ENCODE peak calls at places on chromosomes 3 and 15, in five cellular contexts. I, M, J, L and B are unnamed samples.

GRCh38 chr15:68429691-68430470 is 2.1 kb downstream of the ITGA11 start:
- DNase-seq in I (no peak), M (no peak), J (peak; percentile 1), L (no peak), B (peak; percentile 10)

GRCh38 chr15:96992817-96993216 is 662.3 kb downstream of the NR2F2 start:
- DNase-seq in I (no peak), M (no peak), J (no peak), L (no peak), B (no peak)

GRCh38 chr3:126552688-126553283 is 5.9 kb downstream of the C3orf22 start:
- DNase-seq in I (peak; percentile 62), M (no peak), J (no peak), L (no peak), B (no peak)

GRCh38 chr15:60830479-60830878 is 351.5 kb upstream of the ICE2 start:
- DNase-seq in I (no peak), M (peak; percentile 64), J (no peak), L (no peak), B (no peak)

GRCh38 chr15:28943611-28944230 is 57.9 kb downstream of the APBA2 start:
- DNase-seq in I (peak; percentile 63), M (no peak), J (no peak), L (no peak), B (peak; percentile 36)

GRCh38 chr15:31344266-31344665 is 17.6 kb downstream of the KLF13 start:
- DNase-seq in I (no peak), M (no peak), J (no peak), L (no peak), B (no peak)

GRCh38 chr15:68631621-68632051 is 52.8 kb downstream of the CORO2B start:
- DNase-seq in I (no peak), M (no peak), J (no peak), L (no peak), B (no peak)

GRCh38 chr15:72342385-72342784 is 22.4 kb upstream of the CELF6 start:
- DNase-seq in I (no peak), M (no peak), J (peak; percentile 19), L (no peak), B (no peak)

GRCh38 chr3:71694358-71694999 is 30.7 kb downstream of the EIF4E3 start:
- DNase-seq in I (no peak), M (no peak), J (no peak), L (no peak), B (no peak)

GRCh38 chr15:90959894-90960293 is 5.2 kb downstream of the RCCD1 start:
- DNase-seq in I (peak; percentile 91), M (peak; percentile 39), J (peak; percentile 74), L (no peak), B (peak; percentile 86)

GRCh38 chr15:50493625-50494024 is 52.8 kb downstream of the USP50 start:
- DNase-seq in I (no peak), M (no peak), J (peak; percentile 10), L (no peak), B (no peak)

GRCh38 chr3:70851066-70851465 is 538.6 kb upstream of the MDFIC2 start:
- DNase-seq in I (no peak), M (no peak), J (no peak), L (no peak), B (no peak)

GRCh38 chr3:89049119-89049518 is 58.3 kb upstream of the EPHA3 start:
- DNase-seq in I (no peak), M (no peak), J (no peak), L (no peak), B (no peak)

GRCh38 chr15:31202953-31203352 is 101.4 kb upstream of the TRPM1 start:
- DNase-seq in I (no peak), M (no peak), J (no peak), L (no peak), B (no peak)

GRCh38 chr3:76107935-76108570 is 322.7 kb upstream of the ZNF717 start:
- DNase-seq in I (no peak), M (no peak), J (no peak), L (no peak), B (no peak)

GRCh38 chr3:32575451-32575850 is 4.8 kb upstream of the DYNC1LI1 start:
- DNase-seq in I (no peak), M (no peak), J (no peak), L (no peak), B (no peak)

GRCh38 chr15:40695469-40695910 is 516 bp downstream of the RAD51 start:
- DNase-seq in I (no peak), M (no peak), J (no peak), L (no peak), B (no peak)

GRCh38 chr15:29334544-29334943 is 64.9 kb upstream of the NSMCE3 start:
- DNase-seq in I (no peak), M (no peak), J (no peak), L (no peak), B (no peak)

GRCh38 chr15:78051622-78052405 is 25.7 kb downstream of the TBC1D2B start:
- DNase-seq in I (no peak), M (no peak), J (peak; percentile 57), L (no peak), B (no peak)

GRCh38 chr15:81331600-81331999 is 7.7 kb upstream of the STARD5 start:
- DNase-seq in I (no peak), M (no peak), J (no peak), L (no peak), B (no peak)

GRCh38 chr3:184005981-184006507 is 11.6 kb downstream of the ABCC5 start:
- DNase-seq in I (no peak), M (no peak), J (peak; percentile 44), L (no peak), B (no peak)

GRCh38 chr3:171049831-171050444 is 23.4 kb upstream of the SLC2A2 start:
- DNase-seq in I (no peak), M (no peak), J (peak; percentile 16), L (peak; percentile 48), B (no peak)

GRCh38 chr3:45275006-45275704 is 49.1 kb upstream of the TMEM158 start:
- DNase-seq in I (no peak), M (no peak), J (no peak), L (no peak), B (no peak)

GRCh38 chr3:139572847-139573672 is 33.5 kb upstream of the RBP1 start:
- DNase-seq in I (no peak), M (no peak), J (no peak), L (no peak), B (no peak)

GRCh38 chr15:98231696-98232440 is 271.4 kb downstream of the ARRDC4 start:
- DNase-seq in I (no peak), M (peak; percentile 6), J (no peak), L (no peak), B (no peak)

GRCh38 chr15:66156310-66156975 is 97.1 kb downstream of the MEGF11 start:
- DNase-seq in I (no peak), M (no peak), J (no peak), L (no peak), B (no peak)

GRCh38 chr3:127839099-127839498 is 16.8 kb upstream of the MGLL start:
- DNase-seq in I (no peak), M (no peak), J (no peak), L (no peak), B (no peak)

GRCh38 chr15:77373441-77373840 is 46.5 kb downstream of the PEAK1 start:
- DNase-seq in I (no peak), M (no peak), J (no peak), L (no peak), B (no peak)

GRCh38 chr15:72835289-72835890 is 51.8 kb upstream of the ADPGK start:
- DNase-seq in I (no peak), M (no peak), J (no peak), L (peak; percentile 8), B (no peak)

GRCh38 chr15:99502182-99502581 is 63.6 kb upstream of the MEF2A start:
- DNase-seq in I (no peak), M (no peak), J (no peak), L (no peak), B (no peak)

GRCh38 chr3:133838296-133838789 is 32.7 kb downstream of the SRPRB start:
- DNase-seq in I (no peak), M (no peak), J (no peak), L (no peak), B (peak; percentile 60)

GRCh38 chr3:126056681-126057546 is 27.0 kb downstream of the SLC41A3 start:
- DNase-seq in I (no peak), M (no peak), J (peak; percentile 58), L (no peak), B (no peak)